ENCODE peak calls at places on chromosome 13, in six cellular contexts. One of them, this sample, is unnamed.

GRCh38 chr13:46288570-46289259 is 77.0 kb downstream of the LRRC63 start:
- DNase-seq in EL: peak; percentile 44
- DNase-seq in colonic mucosa: no peak
- DNase-seq in mesenteric fat pad: no peak
- DNase-seq in choroid plexus epithelial cell: peak; percentile 76
- DNase-seq in left cardiac atrium: no peak
- DNase-seq in this sample: no peak

GRCh38 chr13:60329221-60329983 is 67.6 kb upstream of the TDRD3 start:
- DNase-seq in EL: peak; percentile 25
- DNase-seq in colonic mucosa: peak; percentile 42
- DNase-seq in mesenteric fat pad: no peak
- DNase-seq in choroid plexus epithelial cell: peak; percentile 70
- DNase-seq in left cardiac atrium: no peak
- DNase-seq in this sample: peak; percentile 34

GRCh38 chr13:94933230-94933751 is 220.9 kb upstream of the SOX21 start:
- DNase-seq in EL: no peak
- DNase-seq in colonic mucosa: no peak
- DNase-seq in mesenteric fat pad: no peak
- DNase-seq in choroid plexus epithelial cell: no peak
- DNase-seq in left cardiac atrium: no peak
- DNase-seq in this sample: no peak

GRCh38 chr13:107210216-107211010 is 642.5 kb upstream of the ARGLU1 start:
- DNase-seq in EL: no peak
- DNase-seq in colonic mucosa: no peak
- DNase-seq in mesenteric fat pad: no peak
- DNase-seq in choroid plexus epithelial cell: peak; percentile 62
- DNase-seq in left cardiac atrium: no peak
- DNase-seq in this sample: no peak

GRCh38 chr13:96817336-96817941 is 176.8 kb downstream of the OXGR1 start:
- DNase-seq in EL: peak; percentile 5
- DNase-seq in colonic mucosa: no peak
- DNase-seq in mesenteric fat pad: no peak
- DNase-seq in choroid plexus epithelial cell: peak; percentile 64
- DNase-seq in left cardiac atrium: no peak
- DNase-seq in this sample: no peak

GRCh38 chr13:93226623-93227279 is at the start of gene GPC6:
- DNase-seq in EL: peak; percentile 88
- DNase-seq in colonic mucosa: peak; percentile 44
- DNase-seq in mesenteric fat pad: no peak
- DNase-seq in choroid plexus epithelial cell: peak; percentile 98
- DNase-seq in left cardiac atrium: peak; percentile 31
- DNase-seq in this sample: no peak

GRCh38 chr13:39876258-39876657 is 220.8 kb downstream of the COG6 start:
- DNase-seq in EL: peak; percentile 97
- DNase-seq in colonic mucosa: no peak
- DNase-seq in mesenteric fat pad: no peak
- DNase-seq in choroid plexus epithelial cell: peak; percentile 95
- DNase-seq in left cardiac atrium: no peak
- DNase-seq in this sample: no peak

GRCh38 chr13:39956036-39956435 is 300.6 kb downstream of the COG6 start:
- DNase-seq in EL: peak; percentile 12
- DNase-seq in colonic mucosa: no peak
- DNase-seq in mesenteric fat pad: no peak
- DNase-seq in choroid plexus epithelial cell: no peak
- DNase-seq in left cardiac atrium: no peak
- DNase-seq in this sample: no peak

GRCh38 chr13:19950374-19950773 is 8.2 kb upstream of the ZMYM2 start:
- DNase-seq in EL: no peak
- DNase-seq in colonic mucosa: no peak
- DNase-seq in mesenteric fat pad: no peak
- DNase-seq in choroid plexus epithelial cell: no peak
- DNase-seq in left cardiac atrium: no peak
- DNase-seq in this sample: no peak

This sample was measured in stomach.